ENCODE peak calls at places on chromosomes 5 and 9, in four cellular contexts. U is OCI-LY7, M is uterus, T is GM06990. O is an unnamed sample.
A peak's percentile ranks its signal among the peaks of the same experiment; 100 is the strongest.

GRCh38 chr5:169258372-169259000 is 42.5 kb downstream of the SLIT3 start:
- DNase-seq in U (no peak), M (no peak), T (no peak), O (no peak)

GRCh38 chr9:127963041-127963358 is 17.8 kb downstream of the EEIG1 start:
- DNase-seq in U (no peak), M (no peak), T (no peak), O (no peak)

GRCh38 chr9:116697887-116698286 is 10.8 kb downstream of the TRIM32 start:
- DNase-seq in U (no peak), M (no peak), T (no peak), O (no peak)

GRCh38 chr9:105503873-105504272 is 54.1 kb upstream of the FKTN start:
- DNase-seq in U (no peak), M (no peak), T (no peak), O (no peak)

GRCh38 chr5:128665747-128666355 is 127.8 kb upstream of the FBN2 start:
- DNase-seq in U (no peak), M (no peak), T (no peak), O (no peak)

GRCh38 chr5:150107909-150108447 is 21.6 kb upstream of the CSF1R start:
- DNase-seq in U (no peak), M (no peak), T (no peak), O (no peak)

GRCh38 chr9:86329649-86330048 is 24.6 kb downstream of the TUT7 start:
- DNase-seq in U (no peak), M (no peak), T (no peak), O (no peak)

GRCh38 chr5:36875789-36876388 is 680 bp upstream of the NIPBL start:
- DNase-seq in U (peak; percentile 87), M (peak; percentile 70), T (peak; percentile 84), O (peak; percentile 77)

GRCh38 chr5:13930721-13931246 is 13.7 kb downstream of the DNAH5 start:
- DNase-seq in U (no peak), M (no peak), T (no peak), O (no peak)

GRCh38 chr9:653856-654387 is 187.6 kb upstream of the DMRT1 start:
- DNase-seq in U (no peak), M (no peak), T (no peak), O (no peak)

GRCh38 chr9:133679466-133680051 is 43.4 kb downstream of the DBH start:
- DNase-seq in U (no peak), M (no peak), T (no peak), O (no peak)

GRCh38 chr5:9861664-9862256 is 231.6 kb upstream of the TAS2R1 start:
- DNase-seq in U (no peak), M (no peak), T (no peak), O (no peak)

GRCh38 chr5:168047669-168048111 is 243.8 kb upstream of the WWC1 start:
- DNase-seq in U (no peak), M (no peak), T (no peak), O (no peak)

GRCh38 chr9:132214027-132214622 is 52.3 kb downstream of the NTNG2 start:
- DNase-seq in U (no peak), M (peak; percentile 79), T (no peak), O (no peak)
- TF ChIP-seq CTCF in U (no peak), M (no peak), T (no peak), O (no peak)

GRCh38 chr9:33787839-33788238 is 7.5 kb upstream of the PRSS3 start:
- DNase-seq in U (no peak), M (no peak), T (no peak), O (no peak)
- TF ChIP-seq CTCF in U (peak; percentile 34), M (no peak), T (peak; percentile 13), O (peak; percentile 18)

GRCh38 chr5:78627175-78627574 is 21.4 kb downstream of the LHFPL2 start:
- DNase-seq in U (no peak), M (no peak), T (no peak), O (no peak)
- TF ChIP-seq CTCF in U (peak; percentile 45), M (peak; percentile 18), T (peak; percentile 46), O (no peak)

GRCh38 chr5:139670369-139671095 is 22.4 kb downstream of the CXXC5 start:
- DNase-seq in U (peak; percentile 98), M (no peak), T (peak; percentile 85), O (peak; percentile 84)
- TF ChIP-seq CTCF in U (peak; percentile 82), M (no peak), T (peak; percentile 51), O (peak; percentile 59)